ENCODE peak calls at places on chromosomes 1 and 21, in seven cellular contexts. M, G, O, S, B, D and L are unnamed samples.

GRCh38 chr1:39788426-39788757 is 273 bp downstream of the BMP8B start:
- DNase-seq in M (no peak), G (no peak), O (no peak), S (no peak), B (no peak), D (no peak), L (no peak)

GRCh38 chr1:51044199-51044598 is 57.8 kb upstream of the C1orf185 start:
- DNase-seq in M (no peak), G (no peak), O (no peak), S (no peak), B (no peak), D (no peak), L (no peak)

GRCh38 chr1:24470607-24471006 is 32.0 kb upstream of the RCAN3 start:
- DNase-seq in M (no peak), G (no peak), O (no peak), S (no peak), B (no peak), D (no peak), L (no peak)

GRCh38 chr1:30908446-30908885 is at the start of gene SDC3:
- DNase-seq in M (peak; percentile 54), G (no peak), O (no peak), S (peak; percentile 85), B (no peak), D (no peak), L (no peak)

GRCh38 chr1:50974618-50974935 is 4.5 kb downstream of the CDKN2C start:
- DNase-seq in M (no peak), G (no peak), O (no peak), S (no peak), B (no peak), D (no peak), L (no peak)

GRCh38 chr1:240114222-240114621 is 22.5 kb downstream of the FMN2 start:
- DNase-seq in M (no peak), G (no peak), O (no peak), S (peak; percentile 33), B (no peak), D (no peak), L (no peak)

GRCh38 chr1:245500546-245500945 is 345.8 kb downstream of the KIF26B start:
- DNase-seq in M (peak; percentile 73), G (no peak), O (no peak), S (no peak), B (no peak), D (peak; percentile 88), L (peak; percentile 82)

GRCh38 chr1:66606359-66607142 is 72.6 kb downstream of the SGIP1 start:
- DNase-seq in M (no peak), G (no peak), O (no peak), S (no peak), B (no peak), D (no peak), L (no peak)

GRCh38 chr21:21387891-21388290 is 389.7 kb downstream of the NCAM2 start:
- DNase-seq in M (no peak), G (no peak), O (no peak), S (no peak), B (no peak), D (no peak), L (no peak)

GRCh38 chr1:20731057-20731991 is 1.2 kb downstream of the SH2D5 start:
- DNase-seq in M (no peak), G (no peak), O (no peak), S (no peak), B (peak; percentile 44), D (no peak), L (no peak)

GRCh38 chr1:104018922-104019674 is 269.4 kb downstream of the AMY1C start:
- DNase-seq in M (no peak), G (no peak), O (no peak), S (no peak), B (no peak), D (no peak), L (no peak)

DNA sequence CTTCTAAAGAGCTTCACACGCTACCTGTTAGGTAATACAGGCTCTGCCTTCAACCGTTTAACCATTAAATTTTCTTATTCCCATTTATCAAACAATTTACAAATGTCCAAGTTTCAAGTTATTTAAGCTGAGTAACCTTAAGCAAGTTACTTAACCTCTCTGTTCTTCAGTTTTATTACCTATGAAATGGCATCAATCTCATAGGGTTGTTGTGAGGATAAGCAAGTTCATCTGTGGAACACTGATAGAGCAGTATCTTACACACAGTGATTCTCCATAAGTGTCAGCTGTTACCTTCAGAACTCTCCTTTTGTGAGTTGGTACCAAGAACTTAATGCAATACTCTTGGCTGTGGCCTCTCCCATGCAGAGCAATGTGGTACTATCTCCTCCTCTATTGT is 40.0 kb downstream of the GRIK3 start:
- DNase-seq in M (no peak), G (no peak), O (no peak), S (no peak), B (no peak), D (no peak), L (no peak)
- H3K4me1 ChIP-seq in M (no peaks in the 10 kb centered on the region), G (no peaks in the 10 kb centered on the region), O (no peaks in the 10 kb centered on the region), S (peaks cover under 1% of the 10 kb centered on the region), B (no peaks in the 10 kb centered on the region), D (no peaks in the 10 kb centered on the region), L (no peaks in the 10 kb centered on the region)

GRCh38 chr21:45357436-45358260 is 47.3 kb upstream of the COL18A1 start:
- DNase-seq in M (peak; percentile 66), G (no peak), O (peak; percentile 39), S (peak; percentile 58), B (peak; percentile 61), D (peak; percentile 62), L (no peak)
- TF ChIP-seq CTCF in M (peak; percentile 14), G (no peak), O (no peak), S (peak; percentile 46), B (no peak), D (peak; percentile 3), L (peak; percentile 17)

DNA sequence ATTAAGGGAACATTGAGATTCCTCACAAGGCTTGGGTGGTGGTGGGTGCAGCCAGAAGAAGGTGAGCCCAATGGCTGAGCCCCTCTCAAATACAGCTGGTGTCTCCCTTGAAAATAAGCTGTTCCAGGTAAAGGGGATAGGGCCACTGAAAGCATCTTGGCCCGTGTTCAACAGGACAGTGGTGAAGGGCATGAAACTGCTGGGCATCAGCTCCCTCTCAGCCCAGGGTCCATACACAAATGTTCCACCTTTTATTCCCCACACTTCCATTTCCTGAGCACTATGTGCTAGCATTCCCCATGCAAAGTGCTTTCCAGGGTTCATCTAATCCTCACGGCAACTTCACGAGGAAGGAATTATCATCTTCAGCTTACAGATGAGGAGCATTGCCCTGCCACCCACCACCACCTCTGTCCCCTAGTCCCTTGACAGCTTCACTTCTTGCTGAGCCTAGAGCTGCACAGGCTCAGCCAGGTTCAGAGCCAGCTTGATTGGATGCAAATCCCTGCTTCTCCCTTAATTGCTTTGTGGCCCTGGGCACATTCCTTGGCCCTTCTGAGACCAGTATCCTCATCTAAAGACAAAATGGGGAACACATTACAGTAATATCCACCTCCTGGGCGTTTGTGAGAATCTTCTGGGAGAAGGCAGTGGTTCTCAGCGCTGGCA is 9.6 kb downstream of the TAGLN2 start:
- DNase-seq in M (no peak), G (no peak), O (no peak), S (no peak), B (no peak), D (no peak), L (no peak)
- H3K4me1 ChIP-seq in M (no peaks in the 10 kb centered on the region), G (no peaks in the 10 kb centered on the region), O (peaks cover 14% of the 10 kb centered on the region), S (peaks cover 28% of the 10 kb centered on the region), B (peaks cover 73% of the 10 kb centered on the region), D (peaks cover 50% of the 10 kb centered on the region), L (peaks cover 37% of the 10 kb centered on the region)

GRCh38 chr1:219837274-219837993 is 90.9 kb downstream of the SLC30A10 start:
- DNase-seq in M (peak; percentile 71), G (peak; percentile 66), O (no peak), S (peak; percentile 77), B (no peak), D (peak; percentile 72), L (peak; percentile 10)
- TF ChIP-seq CTCF in M (peak; percentile 59), G (peak; percentile 33), O (no peak), S (peak; percentile 85), B (peak; percentile 18), D (peak; percentile 71), L (peak; percentile 67)

GRCh38 chr1:107874221-107874620 is 90.8 kb downstream of the VAV3 start:
- DNase-seq in M (peak; percentile 16), G (no peak), O (no peak), S (no peak), B (no peak), D (peak; percentile 12), L (no peak)
- H3K4me1 ChIP-seq in M (no peaks in the 10 kb centered on the region), G (no peaks in the 10 kb centered on the region), O (no peaks in the 10 kb centered on the region), S (peaks cover 4% of the 10 kb centered on the region), B (no peaks in the 10 kb centered on the region), D (no peaks in the 10 kb centered on the region), L (peaks cover 9% of the 10 kb centered on the region)

DNA sequence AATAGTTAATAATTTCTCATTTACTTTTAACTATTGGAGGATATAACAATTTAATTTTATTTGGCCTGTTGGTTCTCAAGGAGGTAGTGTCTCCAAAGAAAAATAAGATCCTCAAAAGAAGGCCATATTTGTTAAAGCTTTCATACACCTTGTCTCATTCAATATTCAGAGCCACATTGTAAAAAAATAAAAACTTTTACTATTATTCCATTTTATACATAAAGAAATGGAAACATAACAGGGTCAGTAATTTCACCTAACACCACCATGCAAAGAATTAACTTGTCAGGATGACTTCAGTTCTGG is 40.3 kb upstream of the KCTD3 start:
- DNase-seq in M (no peak), G (no peak), O (no peak), S (no peak), B (no peak), D (no peak), L (no peak)
- TF ChIP-seq CTCF in M (no peak), G (no peak), O (no peak), S (no peak), B (no peak), D (no peak), L (no peak)

DNA sequence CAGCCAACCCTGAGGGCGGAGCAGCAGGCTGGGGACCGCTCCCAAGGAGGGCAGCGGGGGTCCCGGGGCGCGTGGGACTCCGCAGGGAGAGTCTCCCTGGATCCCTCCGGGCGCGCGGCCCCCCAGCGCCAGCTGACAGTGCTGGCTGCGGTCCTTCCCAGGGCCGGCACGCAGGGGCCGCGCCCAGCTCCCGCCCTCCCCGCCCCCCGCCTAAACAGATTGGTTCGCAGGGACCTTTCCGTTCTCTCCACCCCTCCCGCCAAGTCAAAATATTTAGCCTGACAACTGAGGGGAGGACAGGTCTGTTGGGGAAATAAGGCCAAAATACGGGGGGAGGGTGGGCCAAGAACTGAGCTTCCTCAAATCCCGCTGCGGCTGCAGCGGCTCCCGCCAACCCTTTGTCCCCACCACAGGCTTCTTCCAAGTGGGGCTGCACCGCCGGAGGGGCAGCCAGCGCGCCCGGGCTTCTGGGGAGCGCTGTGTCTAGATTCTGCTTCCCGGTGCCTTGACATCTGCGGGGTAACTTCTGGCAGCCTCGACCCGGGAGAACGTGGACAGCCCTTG is at the start of gene INSRR:
- DNase-seq in M (peak; percentile 26), G (no peak), O (no peak), S (peak; percentile 61), B (no peak), D (no peak), L (no peak)
- H3K4me1 ChIP-seq in M (peaks cover 13% of the 10 kb centered on the region), G (no peaks in the 10 kb centered on the region), O (peaks cover 19% of the 10 kb centered on the region), S (peaks cover 19% of the 10 kb centered on the region), B (peaks cover 26% of the 10 kb centered on the region), D (peaks cover 8% of the 10 kb centered on the region), L (no peaks in the 10 kb centered on the region)